ENCODE peak calls at places on chromosome 9, in ten cellular contexts. J, B, F, P, N, T, Z, K, L and G are unnamed samples.

GRCh38 chr9:123643518-123643917 is 286.4 kb downstream of the DENND1A start:
- DNase-seq in B (no peak), N (no peak), J (no peak), L (no peak), T (no peak), P (no peak), K (no peak), Z (no peak), F (no peak), G (peak)

GRCh38 chr9:76677481-76678055 is 86.7 kb upstream of the PCA3 start:
- DNase-seq in J (no peak), F (peak), B (no peak), Z (no peak), K (no peak), L (peak), T (no peak), P (no peak), N (no peak), G (peak)

GRCh38 chr9:137190315-137190853 is 1.9 kb downstream of the SSNA1 start:
- DNase-seq in P (no peak), B (no peak), T (no peak), J (no peak), K (no peak), Z (no peak), N (no peak), F (no peak), L (no peak), G (peak)

GRCh38 chr9:137070906-137071275 is 534 bp upstream of the SAPCD2 start:
- DNase-seq in K (no peak), T (no peak), B (no peak), F (no peak), Z (peak), J (no peak), L (no peak), N (no peak), P (no peak), G (no peak)

GRCh38 chr9:21927752-21928151 is 66.4 kb downstream of the CDKN2A start:
- DNase-seq in N (no peak), J (no peak), K (no peak), F (no peak), T (no peak), L (no peak), Z (no peak), B (no peak), P (no peak), G (no peak)

GRCh38 chr9:131675437-131676022 is 64.3 kb downstream of the RAPGEF1 start:
- DNase-seq in L (no peak), Z (no peak), N (no peak), J (no peak), T (no peak), B (no peak), P (no peak), F (no peak), K (no peak), G (no peak)

GRCh38 chr9:131640438-131641181 is 95.3 kb downstream of the PRRT1B start:
- DNase-seq in B (no peak), T (no peak), Z (peak), P (no peak), J (no peak), L (peak), K (no peak), F (no peak), N (no peak), G (no peak)

GRCh38 chr9:2745560-2746380 is 28.5 kb downstream of the KCNV2 start:
- DNase-seq in Z (no peak), J (no peak), L (peak), N (no peak), K (no peak), T (no peak), B (no peak), P (no peak), F (peak), G (peak)

GRCh38 chr9:85420750-85421149 is 321.0 kb downstream of the AGTPBP1 start:
- DNase-seq in F (peak), B (no peak), L (no peak), N (no peak), P (peak), K (no peak), J (no peak), T (no peak), Z (no peak), G (peak)

GRCh38 chr9:109986423-109987055 is 206.5 kb downstream of the PALM2AKAP2 start:
- DNase-seq in T (no peak), P (peak), N (no peak), K (no peak), F (peak), B (no peak), L (peak), Z (no peak), J (no peak), G (peak)

GRCh38 chr9:96435345-96435744 is 14.6 kb upstream of the HABP4 start:
- DNase-seq in T (no peak), N (no peak), L (no peak), F (no peak), J (no peak), P (no peak), K (no peak), Z (no peak), B (no peak), G (no peak)

GRCh38 chr9:36401179-36401740 is 1.2 kb upstream of the RNF38 start:
- DNase-seq in Z (peak), J (no peak), P (no peak), B (no peak), F (no peak), N (no peak), L (peak), T (no peak), K (no peak), G (peak)

GRCh38 chr9:110712955-110713354 is 44.4 kb downstream of the MUSK start:
- DNase-seq in Z (no peak), T (no peak), P (peak), K (no peak), L (no peak), N (no peak), J (no peak), B (no peak), F (no peak), G (no peak)

GRCh38 chr9:135666534-135667402 is 3.7 kb downstream of the LCN9 start:
- DNase-seq in L (no peak), T (no peak), J (no peak), F (no peak), Z (no peak), K (no peak), N (no peak), B (no peak), P (no peak), G (no peak)

GRCh38 chr9:136488247-136489214 is 5.7 kb upstream of the SEC16A start:
- DNase-seq in N (peak), P (no peak), F (peak), T (peak), B (no peak), Z (peak), K (peak), L (peak), J (peak), G (peak)

GRCh38 chr9:135480071-135480941 is 724 bp downstream of the PPP1R26 start:
- DNase-seq in K (no peak), J (no peak), N (no peak), B (no peak), F (peak), L (peak), Z (peak), P (no peak), T (no peak), G (peak)

GRCh38 chr9:35253075-35253474 is 91.3 kb downstream of the UNC13B start:
- DNase-seq in Z (no peak), L (no peak), K (no peak), P (no peak), F (no peak), N (no peak), T (no peak), J (no peak), B (no peak), G (no peak)

GRCh38 chr9:129283705-129284606 is 105.9 kb upstream of the IER5L start:
- DNase-seq in F (no peak), K (no peak), J (no peak), L (no peak), Z (no peak), P (no peak), T (no peak), B (no peak), N (no peak), G (no peak)

GRCh38 chr9:95143591-95144561 is 173.6 kb downstream of the FANCC start:
- DNase-seq in P (no peak), Z (no peak), L (no peak), J (no peak), K (no peak), F (no peak), N (no peak), B (no peak), T (no peak), G (no peak)

GRCh38 chr9:11319477-11320060 is 706.8 kb upstream of the PTPRD start:
- DNase-seq in Z (peak), B (no peak), N (no peak), J (no peak), L (no peak), T (no peak), P (no peak), F (peak), K (peak), G (peak)

GRCh38 chr9:23740531-23740930 is 85.5 kb downstream of the ELAVL2 start:
- DNase-seq in F (no peak), J (no peak), B (no peak), Z (no peak), N (no peak), L (no peak), T (no peak), P (no peak), K (no peak), G (no peak)

GRCh38 chr9:117860849-117861248 is 156.6 kb downstream of the TLR4 start:
- DNase-seq in K (no peak), Z (no peak), J (no peak), P (no peak), L (no peak), T (no peak), N (no peak), F (no peak), B (no peak), G (no peak)

GRCh38 chr9:120252248-120252647 is 327.7 kb downstream of the CDK5RAP2 start:
- DNase-seq in T (no peak), L (no peak), K (no peak), J (no peak), B (no peak), Z (no peak), F (no peak), N (no peak), P (no peak), G (no peak)

GRCh38 chr9:124267271-124267807 is 9.6 kb downstream of the NEK6 start:
- DNase-seq in P (no peak), L (peak), Z (peak), F (peak), K (no peak), B (no peak), T (no peak), N (no peak), J (no peak), G (peak)

GRCh38 chr9:116391306-116391900 is 237.8 kb downstream of the PAPPA start:
- DNase-seq in L (peak), N (no peak), Z (no peak), T (no peak), K (no peak), P (peak), B (no peak), F (peak), J (no peak), G (peak)

GRCh38 chr9:129665008-129665771 is at the start of gene PRRX2:
- DNase-seq in L (peak), F (no peak), K (no peak), J (peak), B (no peak), Z (no peak), T (peak), N (no peak), P (no peak), G (no peak)

GRCh38 chr9:124132671-124133147 is 121.1 kb downstream of the LHX2 start:
- DNase-seq in Z (no peak), K (no peak), F (peak), J (no peak), P (no peak), B (no peak), T (no peak), L (no peak), N (no peak), G (no peak)

GRCh38 chr9:113468716-113469448 is 5.4 kb downstream of the RGS3 start:
- DNase-seq in N (no peak), B (no peak), F (no peak), P (no peak), Z (peak), J (no peak), K (no peak), T (no peak), L (no peak), G (peak)

GRCh38 chr9:23464275-23464674 is 361.8 kb downstream of the ELAVL2 start:
- DNase-seq in F (no peak), T (no peak), N (no peak), P (no peak), L (no peak), J (no peak), K (no peak), Z (no peak), B (no peak), G (no peak)

GRCh38 chr9:91378695-91379127 is 17.0 kb upstream of the AUH start:
- DNase-seq in Z (no peak), P (peak), N (no peak), T (no peak), B (no peak), K (no peak), J (no peak), F (peak), L (peak), G (no peak)

GRCh38 chr9:134514503-134514902 is 127.1 kb upstream of the COL5A1 start:
- DNase-seq in F (no peak), N (no peak), Z (no peak), J (no peak), P (no peak), B (no peak), K (no peak), L (no peak), T (no peak), G (no peak)

GRCh38 chr9:113309204-113309813 is 6.1 kb upstream of the RNF183 start:
- DNase-seq in N (no peak), Z (peak), K (no peak), J (peak), B (peak), L (peak), F (peak), T (peak), P (no peak), G (peak)

GRCh38 chr9:134570151-134570621 is 71.4 kb upstream of the COL5A1 start:
- DNase-seq in T (no peak), P (no peak), J (no peak), B (no peak), Z (no peak), K (no peak), L (no peak), N (no peak), F (no peak), G (no peak)

GRCh38 chr9:17528859-17529258 is 50.0 kb upstream of the SH3GL2 start:
- DNase-seq in B (no peak), J (no peak), K (peak), T (no peak), F (no peak), L (peak), N (no peak), Z (no peak), P (no peak), G (peak)

GRCh38 chr9:37953775-37954437 is 50.0 kb upstream of the SLC25A51 start:
- DNase-seq in B (peak), K (no peak), J (peak), T (peak), L (peak), F (peak), P (peak), Z (no peak), N (peak), G (peak)